ENCODE peak calls at places on chromosomes 5 and 9, in four cellular contexts. E, I, D and O are unnamed samples.

GRCh38 chr5:102958481-102959011 is 161.4 kb downstream of the GIN1 start:
- DNase-seq in D (peak), E (no peak), I (no peak), O (peak)

GRCh38 chr5:91419571-91420537 is 36.7 kb upstream of the ARRDC3 start:
- DNase-seq in E (peak), I (peak), D (peak), O (peak)

GRCh38 chr5:168529361-168530234 is 493 bp downstream of the FBLL1 start:
- DNase-seq in E (no peak), D (no peak), I (no peak), O (no peak)

GRCh38 chr5:39523821-39524220 is 99.0 kb upstream of the DAB2 start:
- DNase-seq in D (peak), E (no peak), I (no peak), O (peak)

GRCh38 chr9:91211919-91212318 is 149.8 kb downstream of the AUH start:
- DNase-seq in D (no peak), I (no peak), E (no peak), O (no peak)

GRCh38 chr5:169716287-169716686 is 79.2 kb downstream of the DOCK2 start:
- DNase-seq in D (peak), I (no peak), E (no peak), O (peak)

GRCh38 chr5:161544350-161544765 is 2.2 kb downstream of the GABRB2 start:
- DNase-seq in I (no peak), D (peak), E (peak), O (peak)

GRCh38 chr9:129052592-129052991 is 16.2 kb downstream of the MIGA2 start:
- DNase-seq in I (no peak), D (no peak), E (no peak), O (no peak)

GRCh38 chr9:124042168-124042775 is 30.7 kb downstream of the LHX2 start:
- DNase-seq in E (no peak), D (no peak), I (no peak), O (no peak)

GRCh38 chr9:35664531-35665470 is at the start of gene ARHGEF39:
- DNase-seq in E (peak), I (peak), D (peak), O (peak)

GRCh38 chr5:170252710-170253350 is 20.0 kb downstream of the C5orf58 start:
- DNase-seq in E (no peak), D (peak), I (no peak), O (no peak)

GRCh38 chr5:57902035-57902434 is 419.4 kb upstream of the ACTBL2 start:
- DNase-seq in I (no peak), D (no peak), E (no peak), O (peak)

GRCh38 chr9:35112257-35113020 is 3.2 kb downstream of the ATOSB start:
- DNase-seq in E (no peak), D (peak), I (peak), O (peak)

GRCh38 chr5:36730537-36731216 is 124.3 kb downstream of the SLC1A3 start:
- DNase-seq in D (no peak), E (no peak), I (no peak), O (no peak)

GRCh38 chr5:36733183-36733582 is 126.8 kb downstream of the SLC1A3 start:
- DNase-seq in E (no peak), I (no peak), D (no peak), O (no peak)

GRCh38 chr5:36739751-36740221 is 133.4 kb downstream of the SLC1A3 start:
- DNase-seq in I (peak), E (peak), D (peak), O (peak)

GRCh38 chr5:36728697-36729543 is 122.5 kb downstream of the SLC1A3 start:
- DNase-seq in D (peak), E (peak), I (peak), O (peak)

DNA sequence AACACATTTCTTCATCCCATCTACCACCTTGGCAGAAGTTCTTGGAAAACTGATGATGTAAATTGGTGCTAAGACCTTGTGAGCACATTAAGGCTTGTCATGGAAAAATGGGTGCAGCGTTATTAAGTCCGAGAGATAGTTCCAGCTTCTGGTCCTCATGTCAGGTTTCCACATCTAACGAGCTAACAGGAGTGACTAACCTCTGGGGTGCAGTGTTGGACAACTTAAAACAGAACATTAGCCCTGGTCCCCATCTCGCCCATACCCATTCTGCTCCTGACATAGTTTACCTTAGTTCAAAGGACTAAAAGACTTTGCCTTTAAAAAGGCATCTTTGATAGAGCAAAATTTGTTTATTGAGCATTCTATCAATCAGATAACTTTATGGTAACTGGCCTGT is 128.0 kb downstream of the SLC1A3 start:
- DNase-seq in I (no peak), D (peak), E (peak), O (peak)
- TF ChIP-seq CTCF in I (no peak), D (peak), E (no peak), O (peak)

GRCh38 chr5:133415506-133415905 is 196.8 kb downstream of the FSTL4 start:
- DNase-seq in E (no peak), D (no peak), I (no peak), O (no peak)
- H3K4me3 ChIP-seq in E (no peak), D (no peak), I (no peak), O (no peak)

GRCh38 chr9:97487107-97487506 is 14.4 kb upstream of the TMOD1 start:
- DNase-seq in E (no peak), I (no peak), D (no peak), O (no peak)
- TF ChIP-seq CTCF in E (no peak), I (no peak), D (peak), O (peak)

DNA sequence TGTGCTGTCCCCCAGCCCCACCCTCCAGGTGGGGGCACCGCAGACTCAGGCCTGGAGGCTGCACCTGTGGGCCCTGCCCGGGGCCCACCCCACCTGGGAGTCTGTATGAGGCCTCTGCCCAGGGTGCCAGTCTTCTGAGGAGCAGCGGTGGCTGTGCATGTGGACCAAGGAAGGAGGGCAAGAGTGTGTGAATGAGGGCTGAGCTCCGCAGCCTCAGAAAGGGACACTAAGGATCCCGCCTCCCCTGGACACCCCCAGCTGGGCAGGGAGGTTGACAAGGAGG is 19.1 kb downstream of the FGD3 start:
- DNase-seq in I (no peak), D (no peak), E (no peak), O (no peak)
- H3K4me3 ChIP-seq in I (peak), D (no peak), E (no peak), O (no peak)

GRCh38 chr5:52560366-52560765 is 227.3 kb upstream of the ITGA1 start:
- DNase-seq in D (peak), I (no peak), E (no peak), O (peak)
- TF ChIP-seq CTCF in D (no peak), I (no peak), E (no peak), O (no peak)

GRCh38 chr9:137217276-137218211 is 4.5 kb downstream of the RNF208 start:
- DNase-seq in I (peak), E (no peak), D (peak), O (peak)
- H3K4me3 ChIP-seq in I (peak), E (no peak), D (peak), O (peak)

GRCh38 chr5:150254363-150255154 is 35.0 kb downstream of the CAMK2A start:
- DNase-seq in I (no peak), D (no peak), E (no peak), O (no peak)

GRCh38 chr5:150255659-150256415 is 33.7 kb downstream of the CAMK2A start:
- DNase-seq in E (no peak), I (no peak), D (no peak), O (peak)

GRCh38 chr5:150256416-150257064 is 33.0 kb downstream of the CAMK2A start:
- DNase-seq in E (no peak), I (no peak), D (no peak), O (no peak)

GRCh38 chr5:150258126-150258525 is 31.4 kb downstream of the CAMK2A start:
- DNase-seq in E (peak), D (no peak), I (no peak), O (no peak)

DNA sequence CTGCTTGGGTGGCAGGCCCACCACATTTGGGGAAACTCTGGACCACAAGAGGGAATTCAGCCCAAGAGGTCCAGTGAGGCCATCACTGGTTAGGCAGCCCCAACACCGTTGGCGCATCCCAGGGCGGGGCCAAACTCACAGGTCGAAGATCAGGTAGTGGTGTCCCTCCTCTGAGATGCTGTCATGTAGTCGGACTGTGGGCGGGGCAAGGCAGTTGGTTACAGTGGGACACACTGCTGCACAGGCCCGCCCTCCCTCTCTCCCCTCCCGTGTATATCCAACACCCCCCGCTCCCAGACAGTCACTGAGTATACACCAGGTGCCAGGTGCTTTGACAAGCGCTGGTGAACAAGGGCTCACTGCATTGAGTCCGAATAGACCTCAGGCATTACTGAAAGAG is 32.1 kb downstream of the CAMK2A start:
- DNase-seq in D (no peak), I (no peak), E (no peak), O (no peak)
- TF ChIP-seq CTCF in D (no peak), I (no peak), E (no peak), O (no peak)

GRCh38 chr5:176134529-176135223 is 103.5 kb upstream of the SIMC1 start:
- DNase-seq in D (no peak), I (no peak), E (no peak), O (no peak)

GRCh38 chr5:176132471-176133288 is 105.5 kb upstream of the SIMC1 start:
- DNase-seq in D (no peak), E (no peak), I (no peak), O (no peak)

GRCh38 chr5:176133877-176134276 is 104.3 kb upstream of the SIMC1 start:
- DNase-seq in E (no peak), D (no peak), I (no peak), O (no peak)

GRCh38 chr5:176131771-176132170 is 106.5 kb upstream of the SIMC1 start:
- DNase-seq in E (no peak), I (no peak), D (no peak), O (no peak)

DNA sequence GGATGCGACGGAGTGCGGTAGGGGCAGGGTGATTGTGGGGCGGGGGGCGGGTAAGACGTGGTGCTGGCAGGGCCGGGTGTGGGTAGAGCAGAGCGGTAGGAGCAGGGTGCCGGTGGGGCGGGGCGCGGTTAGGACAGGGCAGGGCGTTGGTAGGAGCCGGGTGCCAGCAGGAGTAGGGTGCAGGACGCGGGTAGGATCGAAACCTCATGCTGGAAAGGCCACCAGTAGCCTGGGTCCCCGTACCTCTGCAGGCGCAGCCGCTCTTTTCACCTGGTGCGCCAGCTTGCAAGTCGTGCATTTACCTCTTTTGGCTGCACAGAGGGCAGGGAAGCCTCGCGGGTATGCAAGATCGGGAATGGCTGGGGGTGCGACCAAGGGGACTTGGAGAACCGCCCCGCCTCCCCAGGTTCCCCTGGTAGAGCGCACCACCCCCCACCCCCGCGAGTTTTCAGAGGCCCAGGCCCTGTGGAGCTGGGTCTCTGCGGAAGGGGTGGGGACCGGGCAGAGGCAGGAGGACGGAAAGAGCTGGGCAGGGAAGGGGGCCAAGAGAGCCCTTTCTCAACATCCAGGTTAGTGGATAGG is 104.8 kb upstream of the SIMC1 start:
- DNase-seq in D (no peak), E (no peak), I (no peak), O (no peak)
- H3K4me3 ChIP-seq in D (no peak), E (no peak), I (no peak), O (no peak)

GRCh38 chr9:137070906-137071275 is 534 bp upstream of the SAPCD2 start:
- DNase-seq in D (no peak), E (no peak), I (no peak), O (no peak)
- TF ChIP-seq CTCF in D (no peak), E (no peak), I (peak), O (peak)

GRCh38 chr9:93503381-93503780 is 50.0 kb upstream of the FAM120AOS start:
- DNase-seq in D (no peak), E (no peak), I (no peak), O (no peak)

GRCh38 chr9:93501406-93501805 is 48.0 kb upstream of the FAM120AOS start:
- DNase-seq in E (no peak), I (no peak), D (peak), O (peak)

GRCh38 chr9:93496285-93496684 is 42.9 kb upstream of the FAM120AOS start:
- DNase-seq in D (peak), I (no peak), E (no peak), O (peak)

GRCh38 chr9:93505518-93506123 is 52.2 kb upstream of the FAM120AOS start:
- DNase-seq in D (no peak), E (no peak), I (no peak), O (no peak)

DNA sequence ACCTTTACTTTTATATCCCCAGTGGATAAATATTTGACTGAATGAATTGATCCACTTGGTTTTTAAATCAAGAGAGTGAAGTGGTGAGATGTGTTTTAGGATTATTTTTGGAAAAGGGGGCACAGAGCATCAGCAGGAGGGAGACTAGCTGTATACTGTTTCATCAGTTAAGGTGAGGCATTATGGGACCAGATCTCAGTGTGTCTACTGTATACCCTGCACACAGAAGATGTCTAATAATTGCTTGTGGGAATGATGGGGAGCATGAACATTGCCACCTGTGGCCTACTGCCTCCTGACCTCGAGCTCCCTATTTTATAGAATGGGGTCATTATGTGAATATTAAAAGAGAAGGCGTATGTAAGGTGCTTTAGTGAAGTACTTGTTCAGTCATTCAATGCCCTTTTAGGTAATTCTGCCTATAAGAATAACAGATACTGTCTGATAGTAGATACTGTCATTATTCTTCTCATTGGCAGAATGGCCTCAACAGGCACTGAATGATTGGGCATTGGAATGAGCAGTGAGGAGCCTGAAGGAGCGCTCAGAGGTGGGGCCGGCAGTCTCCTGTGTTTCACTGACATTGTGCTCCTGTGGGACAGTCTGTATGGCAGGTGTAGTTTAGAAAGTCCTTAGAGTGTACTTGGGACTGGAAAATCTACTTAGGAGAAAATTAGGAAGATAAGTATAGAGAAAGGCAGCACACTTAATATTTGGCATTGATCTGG is 47.4 kb upstream of the FAM120AOS start:
- DNase-seq in D (no peak), I (no peak), E (no peak), O (no peak)
- H3K4me3 ChIP-seq in D (peak), I (peak), E (no peak), O (peak)